ENCODE peak calls at places on chromosomes 5 and 9, in five cellular contexts. One of them, this sample, is unnamed.

GRCh38 chr9:97632406-97632991 is 669 bp downstream of the TSTD2 start:
- DNase-seq in IMR-90: peak; percentile 84
- DNase-seq in SK-N-SH: no peak
- DNase-seq in GM12878: no peak
- DNase-seq in K562: no peak
- DNase-seq in this sample: no peak

GRCh38 chr9:88007291-88007650 is 32.9 kb upstream of the CDK20 start:
- DNase-seq in IMR-90: no peak
- DNase-seq in K562: no peak
- DNase-seq in GM12878: no peak
- DNase-seq in SK-N-SH: no peak
- DNase-seq in this sample: no peak

GRCh38 chr5:151642472-151643140 is 44.1 kb downstream of the SPARC start:
- DNase-seq in IMR-90: no peak
- DNase-seq in SK-N-SH: no peak
- DNase-seq in GM12878: no peak
- DNase-seq in K562: no peak
- DNase-seq in this sample: no peak

GRCh38 chr5:175831507-175831906 is 39.9 kb upstream of the CPLX2 start:
- DNase-seq in GM12878: no peak
- DNase-seq in SK-N-SH: no peak
- DNase-seq in K562: no peak
- DNase-seq in IMR-90: no peak
- DNase-seq in this sample: no peak

GRCh38 chr5:80255425-80255751 is 460 bp downstream of the SERINC5 start:
- DNase-seq in K562: peak; percentile 70
- DNase-seq in GM12878: no peak
- DNase-seq in IMR-90: peak; percentile 50
- DNase-seq in SK-N-SH: no peak
- DNase-seq in this sample: no peak

GRCh38 chr5:126339215-126339805 is 83.9 kb upstream of the GRAMD2B start:
- DNase-seq in GM12878: no peak
- DNase-seq in IMR-90: peak; percentile 75
- DNase-seq in SK-N-SH: peak; percentile 47
- DNase-seq in K562: peak; percentile 38
- DNase-seq in this sample: peak; percentile 61

GRCh38 chr9:137757139-137757538 is 120.4 kb upstream of the CACNA1B start:
- DNase-seq in SK-N-SH: peak; percentile 51
- DNase-seq in GM12878: no peak
- DNase-seq in K562: no peak
- DNase-seq in IMR-90: no peak
- DNase-seq in this sample: no peak

GRCh38 chr5:98769006-98769255 is 4.5 kb upstream of the RGMB start:
- DNase-seq in SK-N-SH: peak; percentile 83
- DNase-seq in K562: no peak
- DNase-seq in IMR-90: no peak
- DNase-seq in GM12878: no peak
- DNase-seq in this sample: no peak

GRCh38 chr5:151596839-151597539 is 5.9 kb upstream of the FAT2 start:
- DNase-seq in SK-N-SH: no peak
- DNase-seq in GM12878: no peak
- DNase-seq in K562: no peak
- DNase-seq in IMR-90: no peak
- DNase-seq in this sample: peak; percentile 31

GRCh38 chr5:143166080-143166479 is 237.4 kb downstream of the NR3C1 start:
- DNase-seq in IMR-90: no peak
- DNase-seq in K562: no peak
- DNase-seq in GM12878: no peak
- DNase-seq in SK-N-SH: no peak
- DNase-seq in this sample: no peak

GRCh38 chr5:180873628-180874520 is 12.8 kb upstream of the ZFP62 start:
- DNase-seq in K562: peak; percentile 77
- DNase-seq in GM12878: peak; percentile 36
- DNase-seq in IMR-90: peak; percentile 23
- DNase-seq in SK-N-SH: no peak
- DNase-seq in this sample: no peak

GRCh38 chr9:131585375-131585774 is 40.1 kb downstream of the PRRT1B start:
- DNase-seq in IMR-90: peak; percentile 7
- DNase-seq in SK-N-SH: no peak
- DNase-seq in GM12878: no peak
- DNase-seq in K562: no peak
- DNase-seq in this sample: no peak

GRCh38 chr5:172641359-172642045 is 439 bp downstream of the NEURL1B start:
- DNase-seq in SK-N-SH: peak; percentile 83
- DNase-seq in K562: no peak
- DNase-seq in IMR-90: no peak
- DNase-seq in GM12878: no peak
- DNase-seq in this sample: no peak

GRCh38 chr9:2849943-2850342 is 6.0 kb upstream of the PUM3 start:
- DNase-seq in K562: no peak
- DNase-seq in GM12878: no peak
- DNase-seq in SK-N-SH: no peak
- DNase-seq in IMR-90: no peak
- DNase-seq in this sample: no peak

GRCh38 chr5:171419663-171420428 is 399 bp downstream of the FGF18 start:
- DNase-seq in K562: no peak
- DNase-seq in SK-N-SH: peak; percentile 76
- DNase-seq in IMR-90: peak; percentile 29
- DNase-seq in GM12878: no peak
- DNase-seq in this sample: no peak

GRCh38 chr9:110443146-110443877 is 105.6 kb upstream of the TXNDC8 start:
- DNase-seq in GM12878: no peak
- DNase-seq in K562: no peak
- DNase-seq in IMR-90: peak; percentile 84
- DNase-seq in SK-N-SH: peak; percentile 67
- DNase-seq in this sample: peak; percentile 1

GRCh38 chr9:129596541-129597328 is 24.2 kb downstream of the C9orf50 start:
- DNase-seq in SK-N-SH: peak; percentile 79
- DNase-seq in IMR-90: peak; percentile 73
- DNase-seq in K562: no peak
- DNase-seq in GM12878: no peak
- DNase-seq in this sample: peak; percentile 82

GRCh38 chr5:87119588-87119987 is 148.1 kb upstream of the RASA1 start:
- DNase-seq in IMR-90: no peak
- DNase-seq in SK-N-SH: no peak
- DNase-seq in K562: no peak
- DNase-seq in GM12878: no peak
- DNase-seq in this sample: no peak

GRCh38 chr9:108543251-108543768 is 312.5 kb downstream of the ACTL7B start:
- DNase-seq in SK-N-SH: no peak
- DNase-seq in K562: no peak
- DNase-seq in GM12878: no peak
- DNase-seq in IMR-90: peak; percentile 53
- DNase-seq in this sample: no peak

GRCh38 chr9:32875242-32875641 is 91.9 kb downstream of the TMEM215 start:
- DNase-seq in GM12878: no peak
- DNase-seq in K562: no peak
- DNase-seq in SK-N-SH: no peak
- DNase-seq in IMR-90: no peak
- DNase-seq in this sample: no peak

GRCh38 chr5:150918613-150919012 is 13.8 kb upstream of the ZNF300 start:
- DNase-seq in GM12878: no peak
- DNase-seq in IMR-90: peak; percentile 16
- DNase-seq in SK-N-SH: peak; percentile 5
- DNase-seq in K562: no peak
- DNase-seq in this sample: no peak

GRCh38 chr9:128470560-128470959 is 14.8 kb downstream of the ODF2 start:
- DNase-seq in IMR-90: peak; percentile 50
- DNase-seq in K562: no peak
- DNase-seq in GM12878: no peak
- DNase-seq in SK-N-SH: no peak
- DNase-seq in this sample: no peak

GRCh38 chr5:117488976-117489500 is 914.4 kb upstream of the SEMA6A start:
- DNase-seq in IMR-90: no peak
- DNase-seq in K562: no peak
- DNase-seq in SK-N-SH: no peak
- DNase-seq in GM12878: no peak
- DNase-seq in this sample: no peak

GRCh38 chr5:139293199-139293503 is 389 bp upstream of the MATR3 start:
- DNase-seq in GM12878: no peak
- DNase-seq in K562: no peak
- DNase-seq in IMR-90: no peak
- DNase-seq in SK-N-SH: no peak
- DNase-seq in this sample: no peak

GRCh38 chr5:61965074-61965473 is 340.9 kb upstream of the KIF2A start:
- DNase-seq in SK-N-SH: no peak
- DNase-seq in K562: no peak
- DNase-seq in GM12878: no peak
- DNase-seq in IMR-90: no peak
- DNase-seq in this sample: no peak

GRCh38 chr5:5902665-5903064 is 475.7 kb downstream of the MED10 start:
- DNase-seq in GM12878: no peak
- DNase-seq in IMR-90: no peak
- DNase-seq in SK-N-SH: no peak
- DNase-seq in K562: no peak
- DNase-seq in this sample: no peak

GRCh38 chr9:79015951-79016350 is 555.8 kb upstream of the TLE4 start:
- DNase-seq in SK-N-SH: no peak
- DNase-seq in IMR-90: no peak
- DNase-seq in K562: no peak
- DNase-seq in GM12878: no peak
- DNase-seq in this sample: no peak

GRCh38 chr5:103667068-103667467 is 104.5 kb upstream of the NUDT12 start:
- DNase-seq in SK-N-SH: no peak
- DNase-seq in IMR-90: peak; percentile 26
- DNase-seq in GM12878: no peak
- DNase-seq in K562: no peak
- DNase-seq in this sample: no peak

GRCh38 chr5:58318468-58318867 is 141.4 kb downstream of the PLK2 start:
- DNase-seq in IMR-90: peak; percentile 70
- DNase-seq in GM12878: no peak
- DNase-seq in K562: no peak
- DNase-seq in SK-N-SH: no peak
- DNase-seq in this sample: no peak

GRCh38 chr9:2730971-2731370 is 13.7 kb downstream of the KCNV2 start:
- DNase-seq in SK-N-SH: no peak
- DNase-seq in GM12878: no peak
- DNase-seq in IMR-90: no peak
- DNase-seq in K562: no peak
- DNase-seq in this sample: no peak

GRCh38 chr9:132806723-132807421 is 71.2 kb downstream of the AK8 start:
- DNase-seq in IMR-90: no peak
- DNase-seq in GM12878: no peak
- DNase-seq in K562: no peak
- DNase-seq in SK-N-SH: no peak
- DNase-seq in this sample: no peak

GRCh38 chr9:13845460-13845859 is 468.5 kb downstream of the NFIB start:
- DNase-seq in K562: no peak
- DNase-seq in SK-N-SH: no peak
- DNase-seq in IMR-90: peak; percentile 57
- DNase-seq in GM12878: no peak
- DNase-seq in this sample: no peak
- TF ChIP-seq MXI1 in K562: no peak
- TF ChIP-seq MXI1 in SK-N-SH: no peak
- TF ChIP-seq MXI1 in IMR-90: no peak
- TF ChIP-seq MXI1 in GM12878: no peak
- TF ChIP-seq MXI1 in this sample: no peak

DNA sequence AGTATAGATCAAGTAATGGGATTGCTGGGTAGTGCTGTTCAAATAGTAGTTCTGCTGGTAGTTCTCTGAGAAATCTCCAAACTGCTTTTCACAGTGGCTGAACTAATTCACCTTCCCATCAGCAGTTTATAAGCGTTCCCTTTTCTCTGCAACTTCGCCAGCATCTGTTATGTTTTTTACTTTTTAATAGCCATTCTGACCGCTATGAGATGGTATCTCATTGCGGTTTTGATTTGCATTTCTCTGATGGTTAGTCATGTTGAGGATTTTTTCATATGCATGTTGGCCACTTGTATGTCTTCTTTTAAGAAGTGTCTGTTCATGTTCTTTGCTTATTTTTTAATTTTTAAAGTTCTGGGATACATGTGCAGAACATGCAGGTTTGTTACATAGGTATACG is 279.2 kb upstream of the NREP start:
- DNase-seq in SK-N-SH: no peak
- DNase-seq in IMR-90: peak; percentile 3
- DNase-seq in GM12878: no peak
- DNase-seq in K562: no peak
- DNase-seq in this sample: no peak
- TF ChIP-seq MXI1 in SK-N-SH: no peak
- TF ChIP-seq MXI1 in IMR-90: no peak
- TF ChIP-seq MXI1 in GM12878: no peak
- TF ChIP-seq MXI1 in K562: no peak
- TF ChIP-seq MXI1 in this sample: no peak

GRCh38 chr9:99373912-99374311 is 151.8 kb downstream of the SEC61B start:
- DNase-seq in SK-N-SH: no peak
- DNase-seq in IMR-90: no peak
- DNase-seq in GM12878: no peak
- DNase-seq in K562: no peak
- DNase-seq in this sample: no peak
- TF ChIP-seq MXI1 in SK-N-SH: no peak
- TF ChIP-seq MXI1 in IMR-90: no peak
- TF ChIP-seq MXI1 in GM12878: no peak
- TF ChIP-seq MXI1 in K562: no peak
- TF ChIP-seq MXI1 in this sample: no peak

GRCh38 chr5:132669455-132669820 is 4.4 kb upstream of the IL4 start:
- DNase-seq in SK-N-SH: no peak
- DNase-seq in GM12878: no peak
- DNase-seq in K562: no peak
- DNase-seq in IMR-90: no peak
- DNase-seq in this sample: no peak
- TF ChIP-seq MXI1 in SK-N-SH: no peak
- TF ChIP-seq MXI1 in GM12878: no peak
- TF ChIP-seq MXI1 in K562: no peak
- TF ChIP-seq MXI1 in IMR-90: no peak
- TF ChIP-seq MXI1 in this sample: no peak

GRCh38 chr5:71882826-71883744 is 164.0 kb downstream of the CARTPT start:
- DNase-seq in SK-N-SH: peak; percentile 50
- DNase-seq in IMR-90: peak; percentile 28
- DNase-seq in GM12878: no peak
- DNase-seq in K562: no peak
- DNase-seq in this sample: no peak
- TF ChIP-seq MXI1 in SK-N-SH: no peak
- TF ChIP-seq MXI1 in IMR-90: no peak
- TF ChIP-seq MXI1 in GM12878: no peak
- TF ChIP-seq MXI1 in K562: no peak
- TF ChIP-seq MXI1 in this sample: no peak

This sample was measured in HepG2.